ENCODE peak calls at places on chromosome 12, in seven cellular contexts. One of them, this sample, is unnamed.

GRCh38 chr12:105641742-105642141 is 311.3 kb downstream of the C12orf75 start:
- DNase-seq in foreskin fibroblast: no peak
- DNase-seq in NCI-H2081: no peak
- DNase-seq in activated naive CD8-positive, alpha-beta T cell treated with anti-CD3 and anti-CD28 coated beads, Interleukin-2, amount 50 U/mL, for 24 hours: no peak
- DNase-seq in D721Med: no peak
- DNase-seq in EL: no peak
- DNase-seq in Kasumi-1: no peak
- DNase-seq in this sample: no peak

GRCh38 chr12:109951751-109952150 is 44.4 kb downstream of the GIT2 start:
- DNase-seq in NCI-H2081: no peak
- DNase-seq in D721Med: no peak
- DNase-seq in activated naive CD8-positive, alpha-beta T cell treated with anti-CD3 and anti-CD28 coated beads, Interleukin-2, amount 50 U/mL, for 24 hours: no peak
- DNase-seq in foreskin fibroblast: peak
- DNase-seq in Kasumi-1: no peak
- DNase-seq in EL: peak
- DNase-seq in this sample: peak

GRCh38 chr12:116302200-116303075 is 24.9 kb upstream of the MED13L start:
- DNase-seq in Kasumi-1: peak
- DNase-seq in NCI-H2081: no peak
- DNase-seq in EL: no peak
- DNase-seq in D721Med: no peak
- DNase-seq in foreskin fibroblast: no peak
- DNase-seq in activated naive CD8-positive, alpha-beta T cell treated with anti-CD3 and anti-CD28 coated beads, Interleukin-2, amount 50 U/mL, for 24 hours: no peak
- DNase-seq in this sample: no peak

GRCh38 chr12:82650627-82651337 is 35.9 kb upstream of the TMTC2 start:
- DNase-seq in Kasumi-1: no peak
- DNase-seq in D721Med: no peak
- DNase-seq in foreskin fibroblast: peak
- DNase-seq in activated naive CD8-positive, alpha-beta T cell treated with anti-CD3 and anti-CD28 coated beads, Interleukin-2, amount 50 U/mL, for 24 hours: no peak
- DNase-seq in NCI-H2081: no peak
- DNase-seq in EL: peak
- DNase-seq in this sample: no peak

GRCh38 chr12:58920956-58921861 is 905 bp upstream of the LRIG3 start:
- DNase-seq in EL: no peak
- DNase-seq in NCI-H2081: no peak
- DNase-seq in D721Med: no peak
- DNase-seq in Kasumi-1: no peak
- DNase-seq in activated naive CD8-positive, alpha-beta T cell treated with anti-CD3 and anti-CD28 coated beads, Interleukin-2, amount 50 U/mL, for 24 hours: peak
- DNase-seq in foreskin fibroblast: no peak
- DNase-seq in this sample: no peak

GRCh38 chr12:509494-509893 is 49.8 kb downstream of the B4GALNT3 start:
- DNase-seq in NCI-H2081: no peak
- DNase-seq in activated naive CD8-positive, alpha-beta T cell treated with anti-CD3 and anti-CD28 coated beads, Interleukin-2, amount 50 U/mL, for 24 hours: no peak
- DNase-seq in EL: peak
- DNase-seq in Kasumi-1: no peak
- DNase-seq in D721Med: no peak
- DNase-seq in foreskin fibroblast: no peak
- DNase-seq in this sample: no peak

GRCh38 chr12:76694369-76694768 is 69.5 kb upstream of the ZDHHC17 start:
- DNase-seq in activated naive CD8-positive, alpha-beta T cell treated with anti-CD3 and anti-CD28 coated beads, Interleukin-2, amount 50 U/mL, for 24 hours: no peak
- DNase-seq in NCI-H2081: no peak
- DNase-seq in EL: no peak
- DNase-seq in foreskin fibroblast: no peak
- DNase-seq in D721Med: no peak
- DNase-seq in Kasumi-1: no peak
- DNase-seq in this sample: no peak

GRCh38 chr12:40552868-40553267 is 139.4 kb upstream of the CNTN1 start:
- DNase-seq in EL: no peak
- DNase-seq in NCI-H2081: no peak
- DNase-seq in foreskin fibroblast: no peak
- DNase-seq in Kasumi-1: no peak
- DNase-seq in activated naive CD8-positive, alpha-beta T cell treated with anti-CD3 and anti-CD28 coated beads, Interleukin-2, amount 50 U/mL, for 24 hours: no peak
- DNase-seq in D721Med: no peak
- DNase-seq in this sample: peak

This sample was measured in HCEC 1CT.